ENCODE peak calls at places on chromosome 1, in five cellular contexts. R, A, C, D and P are unnamed samples. For H3K4me1 and H3K36me3, the result is how much of the 10 kb centered on the place peaks cover.

GRCh38 chr1:150364231-150365003 is 470 bp downstream of the RPRD2 start:
- DNase-seq in R (peak), A (peak), C (peak), D (peak), P (peak)

GRCh38 chr1:93620841-93621210 is 60.8 kb downstream of the BCAR3 start:
- DNase-seq in R (no peak), A (no peak), C (no peak), D (no peak), P (no peak)

GRCh38 chr1:61842863-61843514 is 100.7 kb downstream of the PATJ start:
- DNase-seq in R (no peak), A (peak), C (no peak), D (peak), P (no peak)

GRCh38 chr1:5992814-5993552 is 758 bp upstream of the NPHP4 start:
- DNase-seq in R (peak), A (peak), C (no peak), D (no peak), P (no peak)

GRCh38 chr1:56923207-56923606 is 42.6 kb downstream of the C8B start:
- DNase-seq in R (no peak), A (no peak), C (no peak), D (no peak), P (no peak)

GRCh38 chr1:173341307-173341706 is 134.2 kb upstream of the TNFSF4 start:
- DNase-seq in R (no peak), A (no peak), C (no peak), D (no peak), P (no peak)

GRCh38 chr1:209896346-209896745 is 41.7 kb upstream of the SYT14 start:
- DNase-seq in R (no peak), A (no peak), C (no peak), D (no peak), P (no peak)

GRCh38 chr1:18900303-18900841 is 2.0 kb downstream of the ALDH4A1 start:
- DNase-seq in R (no peak), A (no peak), C (no peak), D (no peak), P (no peak)

GRCh38 chr1:234998174-234998741 is 130.4 kb downstream of the TOMM20 start:
- DNase-seq in R (peak), A (no peak), C (no peak), D (peak), P (no peak)

GRCh38 chr1:239386453-239387303 is at the start of gene CHRM3:
- DNase-seq in R (peak), A (peak), C (no peak), D (peak), P (no peak)

GRCh38 chr1:224157316-224157715 is 25.7 kb upstream of the DEGS1 start:
- DNase-seq in R (no peak), A (no peak), C (no peak), D (no peak), P (no peak)

GRCh38 chr1:151143986-151144385 is 2.4 kb downstream of the SEMA6C start:
- DNase-seq in R (no peak), A (peak), C (no peak), D (no peak), P (no peak)

GRCh38 chr1:77687519-77687906 is 5.1 kb upstream of the ZZZ3 start:
- DNase-seq in R (no peak), A (peak), C (no peak), D (no peak), P (no peak)

DNA sequence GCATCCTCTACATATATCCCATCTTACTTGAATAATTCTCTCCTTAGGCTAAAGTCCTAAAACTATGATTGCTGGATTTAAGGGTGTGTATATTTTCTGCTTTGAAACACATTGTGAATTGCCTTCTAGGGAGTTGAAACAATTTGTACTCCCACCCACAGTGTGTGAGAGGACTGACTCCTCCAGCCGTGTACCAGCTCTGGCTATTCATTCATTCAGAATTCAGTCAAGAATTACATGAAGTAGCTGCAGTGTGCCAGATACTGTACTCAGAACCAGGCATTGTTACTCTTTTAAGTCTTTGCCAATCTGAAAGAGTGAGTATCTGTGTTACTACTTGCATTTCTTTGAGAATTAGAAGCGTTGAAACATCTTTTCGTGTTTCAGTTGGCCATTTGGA is 135.0 kb downstream of the DHRS3 start:
- DNase-seq in R (no peak), A (no peak), C (no peak), D (no peak), P (no peak)
- H3K4me1 ChIP-seq in R (half or more), A (under half), C (under half), D (under half), P (under half)

DNA sequence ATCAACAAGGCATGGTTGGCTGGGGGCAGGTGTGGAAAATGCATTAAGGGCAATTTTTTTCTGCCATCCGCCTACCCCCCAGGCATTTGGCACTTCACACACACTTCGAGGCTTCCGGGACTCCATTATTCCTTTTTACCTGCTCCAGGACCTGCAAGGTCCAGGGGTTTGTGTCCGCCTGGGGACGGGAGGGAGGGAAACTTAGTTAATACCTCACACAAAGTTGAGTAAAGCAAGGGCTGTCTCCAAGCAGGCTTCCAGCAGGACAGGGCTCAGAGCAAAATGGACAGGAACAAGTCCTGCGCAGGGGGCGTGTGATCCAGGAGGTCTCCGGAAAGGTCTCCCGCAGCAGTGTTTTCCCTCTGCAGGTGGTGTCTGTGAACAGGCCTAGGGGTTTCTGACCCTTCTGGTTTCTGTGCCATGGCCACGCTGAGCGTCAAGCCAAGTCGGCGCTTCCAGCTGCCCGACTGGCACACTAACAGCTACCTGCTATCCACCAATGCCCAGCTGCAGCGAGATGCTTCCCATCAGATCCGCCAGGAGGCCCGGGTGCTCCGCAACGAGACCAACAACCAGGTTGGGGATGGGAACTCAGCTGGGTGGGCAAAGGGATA is 715 bp downstream of the TEKT2 start:
- DNase-seq in R (no peak), A (peak), C (no peak), D (no peak), P (no peak)
- H3K4me3 ChIP-seq in R (peak), A (peak), C (no peak), D (peak), P (peak)

GRCh38 chr1:98323396-98323795 is 338.1 kb upstream of the SNX7 start:
- DNase-seq in R (no peak), A (no peak), C (no peak), D (no peak), P (no peak)
- H3K36me3 ChIP-seq in R (under half), A (under half), C (under half), D (under half), P (under half)

DNA sequence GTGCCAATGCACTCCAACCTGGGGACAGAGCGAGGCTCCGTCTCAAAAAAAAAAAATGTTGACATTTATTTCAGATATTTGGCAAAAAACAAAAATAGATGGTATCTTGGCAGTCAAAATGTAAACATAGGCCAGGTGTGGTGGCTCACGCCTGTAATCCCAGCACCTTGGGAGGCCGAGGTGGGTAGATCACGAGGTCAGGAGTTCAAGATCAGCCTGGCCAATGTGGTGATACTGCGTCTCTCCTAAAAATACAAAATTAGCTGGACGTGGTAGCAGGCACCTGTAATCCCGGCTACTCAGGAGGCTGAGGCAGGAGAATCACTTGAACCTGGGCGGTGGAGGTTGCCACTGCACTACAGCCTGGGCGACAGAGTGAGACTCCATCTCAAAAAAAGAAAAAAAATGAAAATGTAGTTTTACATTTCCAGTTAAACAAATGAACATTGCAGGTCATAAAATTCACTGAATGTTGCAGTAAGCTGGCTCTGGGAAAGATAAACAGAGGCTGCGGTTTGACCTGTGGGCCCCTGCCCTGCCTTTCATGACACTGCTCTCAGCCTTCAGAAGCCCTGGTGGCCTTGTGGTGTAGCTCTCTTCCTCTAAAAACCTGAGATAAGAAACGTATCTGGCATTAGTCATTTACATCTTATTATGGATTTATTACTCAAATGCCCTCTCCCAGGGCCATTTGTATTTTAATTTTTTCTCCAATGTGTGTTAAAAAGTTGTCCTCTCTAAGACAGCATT is 12.2 kb upstream of the SLC44A3 start:
- DNase-seq in R (no peak), A (no peak), C (no peak), D (no peak), P (no peak)
- H3K4me1 ChIP-seq in R (under half), A (under half), C (under half), D (under half), P (under half)

GRCh38 chr1:25545767-25546166 is 2.4 kb downstream of the LDLRAP1 start:
- DNase-seq in R (no peak), A (no peak), C (no peak), D (no peak), P (no peak)
- H3K4me3 ChIP-seq in R (no peak), A (no peak), C (peak), D (no peak), P (no peak)

DNA sequence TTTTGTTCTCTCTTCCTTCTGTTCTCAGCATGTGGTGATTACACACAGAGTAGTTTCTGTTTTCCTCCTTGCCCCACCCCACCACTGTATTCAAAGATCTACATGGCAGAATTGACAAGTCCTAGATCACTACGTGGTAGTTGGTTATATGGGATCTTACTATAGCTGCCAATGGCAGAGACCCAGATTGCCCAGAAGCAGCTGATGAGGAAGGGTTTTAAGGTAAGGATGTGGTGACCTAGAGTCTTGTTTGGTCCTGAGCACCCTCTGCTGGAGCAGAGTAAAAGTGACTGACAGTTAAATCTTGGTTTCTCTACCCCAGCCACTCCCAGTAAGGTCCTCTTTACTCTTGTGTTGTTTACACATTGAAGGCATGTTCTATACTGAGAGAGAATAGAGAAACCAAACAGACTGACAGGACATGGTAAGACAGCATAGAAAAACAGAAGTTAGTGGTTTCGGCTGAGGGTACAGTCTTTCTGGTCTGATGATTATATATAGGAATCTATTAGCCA is 22.8 kb upstream of the STRIP1 start:
- DNase-seq in R (no peak), A (peak), C (no peak), D (peak), P (no peak)
- H3K36me3 ChIP-seq in R (half or more), A (under half), C (under half), D (under half), P (half or more)

GRCh38 chr1:36389960-36390359 is 4.2 kb upstream of the STK40 start:
- DNase-seq in R (no peak), A (no peak), C (no peak), D (no peak), P (no peak)
- H3K4me1 ChIP-seq in R (half or more), A (under half), C (under half), D (under half), P (under half)

DNA sequence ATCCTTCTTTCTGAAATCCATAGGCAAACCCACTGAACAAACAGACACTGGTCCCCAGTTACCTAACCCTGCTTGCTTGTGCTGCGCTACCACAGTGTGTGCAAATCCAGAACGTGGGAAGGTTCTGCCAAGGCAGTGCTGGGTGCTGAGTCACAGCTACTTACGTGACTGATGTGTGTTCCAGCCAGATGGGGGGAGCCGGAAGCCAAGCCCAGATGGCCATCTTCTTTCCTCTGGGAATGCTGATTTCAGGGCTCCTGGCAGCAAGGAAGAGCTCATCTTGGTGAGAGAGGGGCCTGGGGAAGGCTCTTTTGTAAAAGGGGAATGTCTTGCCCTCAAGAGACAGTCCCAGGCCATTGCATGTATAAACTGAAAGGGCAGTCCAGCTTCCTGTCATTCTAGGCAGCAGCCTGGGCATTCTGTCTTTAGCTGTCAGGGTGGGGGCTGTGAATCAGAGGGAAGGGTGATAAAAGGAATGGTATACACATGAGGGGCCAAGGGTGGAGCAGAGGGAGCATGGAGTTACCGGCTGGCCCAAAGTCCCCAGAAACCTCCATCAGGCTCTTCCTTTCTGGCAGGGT is 54.1 kb downstream of the CD46 start:
- DNase-seq in R (peak), A (no peak), C (no peak), D (peak), P (peak)
- H3K4me3 ChIP-seq in R (peak), A (no peak), C (no peak), D (no peak), P (peak)